ENCODE peak calls at places on chromosomes 11 and 22, in seven cellular contexts. W is brain microvascular endothelial cell; E is NCI-H2171 treated with DMSO at 0.1 percent for 48 hours; A is stimulated activated CD4-positive, alpha-beta T cell treated with anti-CD3 and anti-CD28 coated beads, Interleukin-15, amount 100 ng/mL, for 1 hour; J is esophagus squamous epithelium; T is effector memory CD8-positive, alpha-beta T cell; C is HEK293T. M is an unnamed sample.

GRCh38 chr11:57482782-57483569 is 22.6 kb downstream of the RTN4RL2 start:
- DNase-seq in W (peak), J (no peak), C (no peak), T (peak), A (no peak), E (peak), M (peak)

GRCh38 chr11:119795231-119795630 is 66.2 kb upstream of the NECTIN1 start:
- DNase-seq in W (peak), T (no peak), A (no peak), C (no peak), E (no peak), J (no peak), M (no peak)

GRCh38 chr11:111378773-111379499 is at the start of gene POU2AF1:
- DNase-seq in E (no peak), C (no peak), W (no peak), J (peak), T (peak), A (peak), M (no peak)

GRCh38 chr22:48779211-48779643 is 1048.4 kb downstream of the BRD1 start:
- DNase-seq in T (no peak), W (no peak), C (no peak), J (no peak), E (no peak), A (no peak), M (no peak)

GRCh38 chr11:66142370-66143263 is 72.5 kb downstream of the PACS1 start:
- DNase-seq in E (peak), A (no peak), W (peak), C (no peak), J (no peak), T (no peak), M (no peak)

GRCh38 chr11:66360406-66361073 is 11.0 kb downstream of the SLC29A2 start:
- DNase-seq in C (peak), J (no peak), T (no peak), E (no peak), W (no peak), A (no peak), M (no peak)

GRCh38 chr22:49767355-49768062 is 60.2 kb downstream of the BRD1 start:
- DNase-seq in C (peak), J (no peak), A (no peak), E (peak), W (peak), T (peak), M (no peak)

GRCh38 chr11:122235615-122236014 is 119.6 kb upstream of the BLID start:
- DNase-seq in J (no peak), W (peak), A (no peak), T (no peak), E (no peak), C (no peak), M (no peak)

GRCh38 chr11:102186836-102187235 is 76.6 kb downstream of the YAP1 start:
- DNase-seq in W (no peak), T (no peak), J (no peak), C (no peak), E (no peak), A (no peak), M (no peak)

GRCh38 chr11:118406599-118407166 is 5.3 kb downstream of the ATP5MG start:
- DNase-seq in C (no peak), A (no peak), E (peak), W (peak), T (no peak), J (no peak), M (no peak)

GRCh38 chr11:91694331-91694730 is 530.3 kb upstream of the FAT3 start:
- DNase-seq in E (no peak), T (no peak), A (no peak), W (no peak), J (no peak), C (no peak), M (no peak)

GRCh38 chr11:67504023-67504949 is 877 bp downstream of the PITPNM1 start:
- DNase-seq in W (peak), J (no peak), A (no peak), C (peak), E (no peak), T (peak), M (no peak)

GRCh38 chr22:35384567-35384966 is 3.7 kb downstream of the HMOX1 start:
- DNase-seq in W (no peak), E (no peak), J (no peak), C (no peak), A (no peak), T (no peak), M (no peak)

GRCh38 chr11:2760196-2760871 is 60.5 kb upstream of the KCNQ1OT1 start:
- DNase-seq in J (no peak), W (no peak), E (no peak), C (no peak), A (no peak), T (no peak), M (peak)

GRCh38 chr11:119318240-119319135 is 1.6 kb upstream of the MCAM start:
- DNase-seq in J (no peak), E (no peak), A (no peak), W (peak), T (no peak), C (no peak), M (no peak)

GRCh38 chr11:69770525-69770924 is 4.6 kb downstream of the FGF4 start:
- DNase-seq in E (no peak), T (no peak), C (peak), W (no peak), J (no peak), A (no peak), M (no peak)

GRCh38 chr11:29093416-29093815 is 923.4 kb downstream of the KCNA4 start:
- DNase-seq in J (no peak), E (no peak), A (no peak), T (no peak), C (no peak), W (no peak), M (no peak)

GRCh38 chr11:32829157-32829679 is 509 bp upstream of the PRRG4 start:
- DNase-seq in E (no peak), A (no peak), C (no peak), W (peak), T (no peak), J (no peak), M (no peak)

GRCh38 chr11:12942157-12942556 is 67.0 kb upstream of the RASSF10 start:
- DNase-seq in J (no peak), C (no peak), E (no peak), T (no peak), A (no peak), W (no peak), M (no peak)

GRCh38 chr11:7871056-7871455 is 60.0 kb downstream of the OR10A6 start:
- DNase-seq in J (no peak), E (no peak), A (no peak), C (no peak), T (no peak), W (no peak), M (no peak)

GRCh38 chr11:10716122-10716521 is 22.6 kb upstream of the IRAG1 start:
- DNase-seq in C (no peak), E (no peak), W (peak), J (no peak), T (no peak), A (no peak), M (no peak)

GRCh38 chr11:102733232-102733875 is 8.6 kb upstream of the MMP8 start:
- DNase-seq in T (no peak), J (no peak), W (peak), C (peak), E (peak), A (no peak), M (peak)

GRCh38 chr11:45702511-45702910 is 37.1 kb upstream of the CHST1 start:
- DNase-seq in C (no peak), W (no peak), A (no peak), J (no peak), T (no peak), E (no peak), M (no peak)

GRCh38 chr11:113593698-113594308 is 112.3 kb downstream of the TMPRSS5 start:
- DNase-seq in W (no peak), J (no peak), A (no peak), E (no peak), C (no peak), T (no peak), M (no peak)